ENCODE peak calls at places on chromosomes 16 and 17, in four cellular contexts. One of them, this sample, is unnamed. For H3K36me3, the result is how much of the 10 kb centered on the place peaks cover.

GRCh38 chr16:29820271-29820701 is at the start of gene MVP:
- DNase-seq in spleen: peak
- DNase-seq in effector memory CD4-positive, alpha-beta T cell: no peak
- DNase-seq in cardiac muscle cell: peak
- DNase-seq in this sample: no peak

GRCh38 chr17:17258011-17258410 is 21.0 kb upstream of the FLCN start:
- DNase-seq in spleen: no peak
- DNase-seq in effector memory CD4-positive, alpha-beta T cell: no peak
- DNase-seq in cardiac muscle cell: no peak
- DNase-seq in this sample: no peak

GRCh38 chr17:2900842-2901241 is 104.6 kb downstream of the RAP1GAP2 start:
- DNase-seq in spleen: no peak
- DNase-seq in effector memory CD4-positive, alpha-beta T cell: no peak
- DNase-seq in cardiac muscle cell: no peak
- DNase-seq in this sample: no peak

GRCh38 chr17:72176516-72176851 is 55.7 kb downstream of the SOX9 start:
- DNase-seq in spleen: no peak
- DNase-seq in effector memory CD4-positive, alpha-beta T cell: no peak
- DNase-seq in cardiac muscle cell: no peak
- DNase-seq in this sample: no peak

GRCh38 chr16:30715777-30716445 is 16.9 kb downstream of the SRCAP start:
- DNase-seq in spleen: peak
- DNase-seq in effector memory CD4-positive, alpha-beta T cell: peak
- DNase-seq in cardiac muscle cell: peak
- DNase-seq in this sample: no peak

GRCh38 chr16:29154100-29154499 is 169.2 kb downstream of the LAT start:
- DNase-seq in spleen: no peak
- DNase-seq in effector memory CD4-positive, alpha-beta T cell: no peak
- DNase-seq in cardiac muscle cell: no peak
- DNase-seq in this sample: no peak

GRCh38 chr17:13027246-13027645 is 9.4 kb upstream of the ELAC2 start:
- DNase-seq in spleen: no peak
- DNase-seq in effector memory CD4-positive, alpha-beta T cell: no peak
- DNase-seq in cardiac muscle cell: no peak
- DNase-seq in this sample: no peak

GRCh38 chr17:81802856-81803643 is 900 bp upstream of the GCGR start:
- DNase-seq in spleen: no peak
- DNase-seq in effector memory CD4-positive, alpha-beta T cell: no peak
- DNase-seq in cardiac muscle cell: no peak
- DNase-seq in this sample: no peak

GRCh38 chr17:43366809-43367587 is 31.8 kb upstream of the ARL4D start:
- DNase-seq in spleen: no peak
- DNase-seq in effector memory CD4-positive, alpha-beta T cell: no peak
- DNase-seq in cardiac muscle cell: peak
- DNase-seq in this sample: no peak

GRCh38 chr17:55625516-55625915 is 97.1 kb downstream of the TMEM100 start:
- DNase-seq in spleen: no peak
- DNase-seq in effector memory CD4-positive, alpha-beta T cell: no peak
- DNase-seq in cardiac muscle cell: no peak
- DNase-seq in this sample: no peak

GRCh38 chr17:65131946-65132345 is 5.2 kb upstream of the RGS9 start:
- DNase-seq in spleen: no peak
- DNase-seq in effector memory CD4-positive, alpha-beta T cell: no peak
- DNase-seq in cardiac muscle cell: no peak
- DNase-seq in this sample: no peak

GRCh38 chr16:4263504-4264436 is 9.1 kb downstream of the TFAP4 start:
- DNase-seq in spleen: peak
- DNase-seq in effector memory CD4-positive, alpha-beta T cell: no peak
- DNase-seq in cardiac muscle cell: peak
- DNase-seq in this sample: no peak

GRCh38 chr17:52383493-52384100 is 225.1 kb upstream of the CA10 start:
- DNase-seq in spleen: no peak
- DNase-seq in effector memory CD4-positive, alpha-beta T cell: no peak
- DNase-seq in cardiac muscle cell: peak
- DNase-seq in this sample: peak

GRCh38 chr17:19534562-19535149 is 1.0 kb downstream of the SLC47A1 start:
- DNase-seq in spleen: no peak
- DNase-seq in effector memory CD4-positive, alpha-beta T cell: no peak
- DNase-seq in cardiac muscle cell: peak
- DNase-seq in this sample: no peak

GRCh38 chr16:82044585-82044911 is 9.5 kb downstream of the HSD17B2 start:
- DNase-seq in spleen: no peak
- DNase-seq in effector memory CD4-positive, alpha-beta T cell: no peak
- DNase-seq in cardiac muscle cell: no peak
- DNase-seq in this sample: no peak

GRCh38 chr16:24670623-24671454 is 58.6 kb upstream of the TNRC6A start:
- DNase-seq in spleen: no peak
- DNase-seq in effector memory CD4-positive, alpha-beta T cell: no peak
- DNase-seq in cardiac muscle cell: peak
- DNase-seq in this sample: no peak

GRCh38 chr16:55466209-55466608 is 12.8 kb upstream of the MMP2 start:
- DNase-seq in spleen: no peak
- DNase-seq in effector memory CD4-positive, alpha-beta T cell: no peak
- DNase-seq in cardiac muscle cell: no peak
- DNase-seq in this sample: no peak

GRCh38 chr17:78751447-78752067 is 30.5 kb downstream of the CYTH1 start:
- DNase-seq in spleen: no peak
- DNase-seq in effector memory CD4-positive, alpha-beta T cell: no peak
- DNase-seq in cardiac muscle cell: no peak
- DNase-seq in this sample: no peak

GRCh38 chr16:57601801-57602478 is 26.5 kb upstream of the ADGRG1 start:
- DNase-seq in spleen: no peak
- DNase-seq in effector memory CD4-positive, alpha-beta T cell: peak
- DNase-seq in cardiac muscle cell: peak
- DNase-seq in this sample: no peak

GRCh38 chr16:85360323-85361277 is 248.3 kb upstream of the CIBAR2 start:
- DNase-seq in spleen: no peak
- DNase-seq in effector memory CD4-positive, alpha-beta T cell: no peak
- DNase-seq in cardiac muscle cell: no peak
- DNase-seq in this sample: no peak

GRCh38 chr16:64880994-64881393 is 240.9 kb downstream of the CDH11 start:
- DNase-seq in spleen: no peak
- DNase-seq in effector memory CD4-positive, alpha-beta T cell: no peak
- DNase-seq in cardiac muscle cell: peak
- DNase-seq in this sample: no peak

GRCh38 chr17:2510559-2510958 is 1.1 kb downstream of the METTL16 start:
- DNase-seq in spleen: no peak
- DNase-seq in effector memory CD4-positive, alpha-beta T cell: no peak
- DNase-seq in cardiac muscle cell: no peak
- DNase-seq in this sample: no peak

GRCh38 chr16:16778322-16778721 is 399.4 kb downstream of the NPIPA7 start:
- DNase-seq in spleen: no peak
- DNase-seq in effector memory CD4-positive, alpha-beta T cell: no peak
- DNase-seq in cardiac muscle cell: no peak
- DNase-seq in this sample: no peak

GRCh38 chr16:16127469-16128116 is 95.7 kb downstream of the ABCC6 start:
- DNase-seq in spleen: peak
- DNase-seq in effector memory CD4-positive, alpha-beta T cell: peak
- DNase-seq in cardiac muscle cell: peak
- DNase-seq in this sample: peak

GRCh38 chr17:34364741-34365140 is 1.7 kb upstream of the CCL1 start:
- DNase-seq in spleen: no peak
- DNase-seq in effector memory CD4-positive, alpha-beta T cell: no peak
- DNase-seq in cardiac muscle cell: no peak
- DNase-seq in this sample: no peak

GRCh38 chr16:77585852-77586251 is 136.5 kb upstream of the NUDT7 start:
- DNase-seq in spleen: no peak
- DNase-seq in effector memory CD4-positive, alpha-beta T cell: no peak
- DNase-seq in cardiac muscle cell: peak
- DNase-seq in this sample: no peak

GRCh38 chr16:68927016-68927415 is 83.7 kb downstream of the TANGO6 start:
- DNase-seq in spleen: no peak
- DNase-seq in effector memory CD4-positive, alpha-beta T cell: no peak
- DNase-seq in cardiac muscle cell: no peak
- DNase-seq in this sample: no peak

GRCh38 chr16:29141586-29142324 is 156.9 kb downstream of the LAT start:
- DNase-seq in spleen: peak
- DNase-seq in effector memory CD4-positive, alpha-beta T cell: no peak
- DNase-seq in cardiac muscle cell: no peak
- DNase-seq in this sample: no peak

GRCh38 chr16:73735954-73736353 is 560.7 kb upstream of the PSMD7 start:
- DNase-seq in spleen: no peak
- DNase-seq in effector memory CD4-positive, alpha-beta T cell: no peak
- DNase-seq in cardiac muscle cell: no peak
- DNase-seq in this sample: no peak

GRCh38 chr16:10579965-10580918 is at the start of gene EMP2:
- DNase-seq in spleen: peak
- DNase-seq in effector memory CD4-positive, alpha-beta T cell: no peak
- DNase-seq in cardiac muscle cell: peak
- DNase-seq in this sample: no peak

GRCh38 chr17:80902197-80903019 is 89.2 kb upstream of the CHMP6 start:
- DNase-seq in spleen: no peak
- DNase-seq in effector memory CD4-positive, alpha-beta T cell: no peak
- DNase-seq in cardiac muscle cell: no peak
- DNase-seq in this sample: no peak

GRCh38 chr17:31428512-31428911 is 37.0 kb downstream of the RAB11FIP4 start:
- DNase-seq in spleen: no peak
- DNase-seq in effector memory CD4-positive, alpha-beta T cell: no peak
- DNase-seq in cardiac muscle cell: no peak
- DNase-seq in this sample: no peak

GRCh38 chr16:85446846-85447656 is 166.1 kb upstream of the GSE1 start:
- DNase-seq in spleen: peak
- DNase-seq in effector memory CD4-positive, alpha-beta T cell: no peak
- DNase-seq in cardiac muscle cell: no peak
- DNase-seq in this sample: no peak

GRCh38 chr16:7596285-7596684 is 263.6 kb downstream of the RBFOX1 start:
- DNase-seq in spleen: no peak
- DNase-seq in effector memory CD4-positive, alpha-beta T cell: no peak
- DNase-seq in cardiac muscle cell: no peak
- DNase-seq in this sample: no peak

GRCh38 chr17:75652341-75652740 is 14.6 kb downstream of the RECQL5 start:
- DNase-seq in spleen: no peak
- DNase-seq in effector memory CD4-positive, alpha-beta T cell: no peak
- DNase-seq in cardiac muscle cell: no peak
- DNase-seq in this sample: no peak
- H3K36me3 ChIP-seq in spleen: half or more
- H3K36me3 ChIP-seq in effector memory CD4-positive, alpha-beta T cell: under half
- H3K36me3 ChIP-seq in cardiac muscle cell: under half
- H3K36me3 ChIP-seq in this sample: under half

GRCh38 chr17:50102164-50102991 is 7.2 kb downstream of the PDK2 start:
- DNase-seq in spleen: no peak
- DNase-seq in effector memory CD4-positive, alpha-beta T cell: no peak
- DNase-seq in cardiac muscle cell: no peak
- DNase-seq in this sample: no peak
- H3K36me3 ChIP-seq in spleen: half or more
- H3K36me3 ChIP-seq in effector memory CD4-positive, alpha-beta T cell: under half
- H3K36me3 ChIP-seq in cardiac muscle cell: under half
- H3K36me3 ChIP-seq in this sample: under half

GRCh38 chr16:25905810-25906209 is 214.1 kb downstream of the HS3ST4 start:
- DNase-seq in spleen: no peak
- DNase-seq in effector memory CD4-positive, alpha-beta T cell: no peak
- DNase-seq in cardiac muscle cell: no peak
- DNase-seq in this sample: no peak
- H3K36me3 ChIP-seq in spleen: under half
- H3K36me3 ChIP-seq in effector memory CD4-positive, alpha-beta T cell: under half
- H3K36me3 ChIP-seq in cardiac muscle cell: under half
- H3K36me3 ChIP-seq in this sample: under half

DNA sequence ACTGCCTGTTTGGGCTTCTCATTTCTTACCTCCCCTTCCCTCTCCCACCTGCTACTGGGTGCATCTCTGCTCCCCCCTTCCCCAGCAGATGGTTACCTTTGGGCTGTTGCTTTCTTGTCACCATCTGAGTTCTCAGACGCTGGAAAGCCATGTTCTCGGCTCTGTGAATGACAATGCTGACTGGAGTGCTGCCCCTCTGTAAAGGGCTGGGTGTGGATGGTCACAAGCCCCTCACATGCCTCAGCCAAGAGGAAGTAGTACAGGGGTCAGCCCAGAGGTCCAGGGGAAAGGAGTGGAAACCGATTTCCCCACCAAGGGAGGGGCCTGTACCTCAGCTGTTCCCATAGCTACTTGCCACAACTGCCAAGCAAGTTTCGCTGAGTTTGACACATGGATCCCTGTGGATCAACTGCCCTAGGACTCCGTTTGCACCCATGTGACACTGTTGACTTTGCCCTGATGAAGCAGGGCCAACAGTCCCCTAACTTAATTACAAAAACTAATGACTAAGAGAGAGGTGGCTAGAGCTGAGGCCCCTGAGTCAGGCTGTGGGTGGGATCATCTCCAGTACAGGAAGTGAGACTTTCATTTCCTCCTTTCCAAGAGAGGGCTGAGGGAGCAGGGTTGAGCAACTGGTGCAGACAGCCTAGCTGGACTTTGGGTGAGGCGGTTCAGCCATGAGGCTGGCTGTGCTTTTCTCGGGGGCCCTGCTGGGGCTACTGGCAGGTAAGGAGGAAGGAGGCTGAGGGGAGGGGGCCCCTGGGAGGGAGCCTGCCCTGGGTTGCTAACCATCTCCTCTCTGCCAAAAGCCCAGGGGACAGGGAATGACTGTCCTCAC is at the start of gene CD68:
- DNase-seq in spleen: no peak
- DNase-seq in effector memory CD4-positive, alpha-beta T cell: peak
- DNase-seq in cardiac muscle cell: peak
- DNase-seq in this sample: no peak
- H3K36me3 ChIP-seq in spleen: half or more
- H3K36me3 ChIP-seq in effector memory CD4-positive, alpha-beta T cell: under half
- H3K36me3 ChIP-seq in cardiac muscle cell: half or more
- H3K36me3 ChIP-seq in this sample: under half

GRCh38 chr17:68491864-68492263 is 20.4 kb upstream of the PRKAR1A start:
- DNase-seq in spleen: no peak
- DNase-seq in effector memory CD4-positive, alpha-beta T cell: no peak
- DNase-seq in cardiac muscle cell: no peak
- DNase-seq in this sample: no peak

GRCh38 chr17:68498479-68499326 is 13.5 kb upstream of the PRKAR1A start:
- DNase-seq in spleen: no peak
- DNase-seq in effector memory CD4-positive, alpha-beta T cell: no peak
- DNase-seq in cardiac muscle cell: peak
- DNase-seq in this sample: no peak

GRCh38 chr17:68491381-68491849 is 20.8 kb upstream of the PRKAR1A start:
- DNase-seq in spleen: no peak
- DNase-seq in effector memory CD4-positive, alpha-beta T cell: no peak
- DNase-seq in cardiac muscle cell: no peak
- DNase-seq in this sample: no peak

GRCh38 chr17:68497885-68498319 is 14.3 kb upstream of the PRKAR1A start:
- DNase-seq in spleen: no peak
- DNase-seq in effector memory CD4-positive, alpha-beta T cell: no peak
- DNase-seq in cardiac muscle cell: no peak
- DNase-seq in this sample: no peak

DNA sequence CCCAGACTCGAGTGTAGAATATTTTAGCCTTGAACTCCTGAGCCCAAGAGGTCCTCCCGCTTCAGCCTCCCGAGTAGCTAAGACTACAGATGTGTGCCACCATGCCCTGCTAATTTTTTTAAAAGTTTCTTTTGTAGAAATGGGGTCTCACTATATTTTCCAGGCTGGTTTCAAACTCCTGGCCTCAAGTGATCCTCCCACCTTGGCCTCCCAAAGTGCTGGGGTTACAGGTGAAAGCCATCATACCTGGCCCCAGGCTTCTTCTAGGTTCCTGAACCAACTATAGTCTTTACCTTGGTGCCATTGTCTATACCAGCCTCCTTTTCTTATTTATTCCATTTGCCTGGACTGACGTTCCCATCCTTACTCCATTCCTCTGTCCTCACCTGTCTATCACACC is 17.1 kb upstream of the PRKAR1A start:
- DNase-seq in spleen: no peak
- DNase-seq in effector memory CD4-positive, alpha-beta T cell: no peak
- DNase-seq in cardiac muscle cell: no peak
- DNase-seq in this sample: no peak
- H3K36me3 ChIP-seq in spleen: under half
- H3K36me3 ChIP-seq in effector memory CD4-positive, alpha-beta T cell: under half
- H3K36me3 ChIP-seq in cardiac muscle cell: under half
- H3K36me3 ChIP-seq in this sample: under half

This sample was measured in SK-N-MC.